ENCODE peak calls at places on chromosomes 13 and 19, in five cellular contexts. G is upper lobe of left lung, J is ovary, K is A549, L is sigmoid colon. H is an unnamed sample. For H3K4me1, the result is how much of the 10 kb centered on the place peaks cover.

GRCh38 chr19:23699521-23699860 is 12.5 kb upstream of the ZNF675 start:
- DNase-seq in G (no peak), J (no peak), K (no peak), L (no peak), H (no peak)

GRCh38 chr13:42997381-42997780 is 5.3 kb upstream of the EPSTI1 start:
- DNase-seq in G (no peak), J (no peak), K (no peak), L (no peak), H (no peak)

GRCh38 chr13:66264976-66265375 is 965.2 kb downstream of the PCDH9 start:
- DNase-seq in G (no peak), J (no peak), K (no peak), L (no peak), H (no peak)

GRCh38 chr13:49298903-49299605 is 51.3 kb downstream of the CDADC1 start:
- DNase-seq in G (no peak), J (no peak), K (no peak), L (no peak), H (no peak)

GRCh38 chr13:98147521-98147920 is 4.6 kb downstream of the FARP1 start:
- DNase-seq in G (no peak), J (no peak), K (no peak), L (no peak), H (no peak)

GRCh38 chr13:109166807-109167206 is 537.4 kb downstream of the MYO16 start:
- DNase-seq in G (no peak), J (no peak), K (no peak), L (no peak), H (no peak)

GRCh38 chr19:38592940-38593339 is 24.8 kb downstream of the MAP4K1 start:
- DNase-seq in G (no peak), J (no peak), K (no peak), L (no peak), H (no peak)

GRCh38 chr19:55696301-55697068 is 21.5 kb downstream of the EPN1 start:
- DNase-seq in G (no peak), J (no peak), K (no peak), L (no peak), H (no peak)

GRCh38 chr13:80497978-80498377 is 157.1 kb upstream of the SPRY2 start:
- DNase-seq in G (no peak), J (no peak), K (no peak), L (no peak), H (no peak)

GRCh38 chr19:32421589-32422361 is 16.2 kb downstream of the DPY19L3 start:
- DNase-seq in G (peak), J (no peak), K (no peak), L (no peak), H (no peak)

GRCh38 chr19:50626011-50626410 is 13.7 kb downstream of the SYT3 start:
- DNase-seq in G (no peak), J (no peak), K (no peak), L (no peak), H (no peak)

GRCh38 chr13:111510502-111511218 is 190.2 kb downstream of the TEX29 start:
- DNase-seq in G (no peak), J (no peak), K (no peak), L (no peak), H (no peak)

GRCh38 chr13:74409551-74409950 is 275.3 kb upstream of the KLF12 start:
- DNase-seq in G (no peak), J (no peak), K (no peak), L (no peak), H (no peak)

GRCh38 chr13:36163809-36164308 is 32.7 kb upstream of the DCLK1 start:
- DNase-seq in G (peak), J (peak), K (no peak), L (peak), H (peak)

GRCh38 chr13:59494151-59494550 is 669.6 kb downstream of the DIAPH3 start:
- DNase-seq in G (no peak), J (no peak), K (no peak), L (no peak), H (no peak)

GRCh38 chr19:16075430-16076153 is 703 bp upstream of the TPM4 start:
- DNase-seq in G (no peak), J (peak), K (no peak), L (peak), H (no peak)

GRCh38 chr13:39451301-39451700 is 151.7 kb downstream of the LHFPL6 start:
- DNase-seq in G (no peak), J (no peak), K (no peak), L (no peak), H (no peak)

GRCh38 chr13:21458457-21458815 is 667 bp downstream of the ZDHHC20 start:
- DNase-seq in G (peak), J (peak), K (peak), L (no peak), H (no peak)

GRCh38 chr13:20291037-20291436 is 58.9 kb upstream of the GJB6 start:
- DNase-seq in G (no peak), J (no peak), K (no peak), L (no peak), H (no peak)

GRCh38 chr19:18967358-18968146 is 26.5 kb upstream of the HOMER3 start:
- DNase-seq in G (peak), J (no peak), K (peak), L (peak), H (peak)

GRCh38 chr13:44120814-44121505 is 241.3 kb downstream of the LACC1 start:
- DNase-seq in G (no peak), J (no peak), K (no peak), L (no peak), H (no peak)

GRCh38 chr13:34391071-34391470 is 551.0 kb upstream of the NBEA start:
- DNase-seq in G (no peak), J (no peak), K (peak), L (no peak), H (no peak)

GRCh38 chr13:35858665-35859064 is 272.5 kb downstream of the DCLK1 start:
- DNase-seq in G (no peak), J (no peak), K (no peak), L (no peak), H (no peak)

GRCh38 chr13:76647550-76647949 is 238.7 kb downstream of the KCTD12 start:
- DNase-seq in G (no peak), J (no peak), K (no peak), L (no peak), H (no peak)

GRCh38 chr19:27719034-27719433 is 1493.9 kb downstream of the UQCRFS1 start:
- DNase-seq in G (no peak), J (no peak), K (no peak), L (no peak), H (no peak)

GRCh38 chr19:58372311-58373133 is 8.3 kb downstream of the ZNF837 start:
- DNase-seq in G (peak), J (peak), K (no peak), L (no peak), H (no peak)

GRCh38 chr19:11505032-11505503 is 571 bp downstream of the ZNF653 start:
- DNase-seq in G (peak), J (peak), K (peak), L (peak), H (peak)
- TF ChIP-seq POLR2A in G (no peak), J (no peak), K (no peak), L (no peak), H (no peak)

GRCh38 chr19:48965033-48965805 is at the start of gene FTL:
- DNase-seq in G (peak), J (peak), K (peak), L (peak), H (peak)
- H3K4me1 ChIP-seq in G (half or more), J (under half), K (half or more), L (under half), H (under half)

GRCh38 chr19:36528194-36528920 is at the start of gene ZNF260:
- DNase-seq in G (peak), J (peak), K (peak), L (peak), H (peak)
- TF ChIP-seq EP300 in G (no peak), J (no peak), K (no peak), L (peak), H (peak)

GRCh38 chr19:1858412-1859081 is 4.8 kb downstream of the KLF16 start:
- DNase-seq in G (no peak), J (no peak), K (no peak), L (no peak), H (no peak)

GRCh38 chr19:1856345-1856697 is 7.1 kb downstream of the KLF16 start:
- DNase-seq in G (no peak), J (no peak), K (no peak), L (no peak), H (no peak)

GRCh38 chr19:1857648-1858326 is 5.6 kb downstream of the KLF16 start:
- DNase-seq in G (no peak), J (no peak), K (no peak), L (no peak), H (no peak)

GRCh38 chr19:1855828-1856255 is 7.5 kb downstream of the KLF16 start:
- DNase-seq in G (no peak), J (no peak), K (no peak), L (no peak), H (no peak)

GRCh38 chr19:1856698-1857603 is 6.4 kb downstream of the KLF16 start:
- DNase-seq in G (peak), J (peak), K (peak), L (peak), H (peak)
- TF ChIP-seq POLR2A in G (no peak), J (no peak), K (no peak), L (no peak), H (no peak)